ENCODE peak calls at places on chromosomes 4 and X, in eight cellular contexts. J is epithelial cell of esophagus; P is Jurkat, Clone E6-1; V is endothelial cell of umbilical vein; A is AG09309; Z is upper lobe of right lung; R is mammary epithelial cell; E is endodermal cell. I is an unnamed sample.

GRCh38 chr4:140237616-140238352 is 83.8 kb upstream of the MAML3 start:
- DNase-seq in J (peak), P (no peak), V (peak), A (peak), Z (peak), R (no peak), E (peak), I (peak)

GRCh38 chr4:95362906-95363578 is 185.7 kb downstream of the UNC5C start:
- DNase-seq in J (peak), P (peak), V (peak), A (no peak), Z (no peak), R (peak), E (peak), I (peak)

GRCh38 chr4:15410750-15411149 is 17.1 kb upstream of the C1QTNF7 start:
- DNase-seq in J (no peak), P (peak), V (peak), A (no peak), Z (no peak), R (no peak), E (no peak), I (peak)

GRCh38 chr4:170247585-170247984 is 157.8 kb upstream of the AADAT start:
- DNase-seq in J (no peak), P (no peak), V (no peak), A (no peak), Z (no peak), R (peak), E (no peak), I (no peak)

GRCh38 chr4:167595898-167596297 is 361.6 kb upstream of the SPOCK3 start:
- DNase-seq in J (peak), P (no peak), V (no peak), A (no peak), Z (no peak), R (no peak), E (no peak), I (no peak)

GRCh38 chr4:138241281-138242075 is 671 bp downstream of the SLC7A11 start:
- DNase-seq in J (peak), P (no peak), V (peak), A (no peak), Z (no peak), R (no peak), E (peak), I (no peak)

GRCh38 chr4:143296397-143297067 is 40.1 kb upstream of the GAB1 start:
- DNase-seq in J (peak), P (no peak), V (no peak), A (no peak), Z (no peak), R (no peak), E (no peak), I (no peak)

GRCh38 chr4:74061430-74061829 is 22.9 kb upstream of the CXCL3 start:
- DNase-seq in J (no peak), P (no peak), V (no peak), A (no peak), Z (no peak), R (no peak), E (no peak), I (no peak)

GRCh38 chr4:113384600-113384999 is 335.1 kb downstream of the ANK2 start:
- DNase-seq in J (peak), P (no peak), V (peak), A (no peak), Z (no peak), R (peak), E (no peak), I (no peak)

GRCh38 chr4:183492791-183493221 is 12.1 kb upstream of the ING2 start:
- DNase-seq in J (peak), P (no peak), V (peak), A (peak), Z (no peak), R (peak), E (no peak), I (no peak)

GRCh38 chr4:75698162-75698962 is 25.2 kb upstream of the G3BP2 start:
- DNase-seq in J (no peak), P (no peak), V (no peak), A (no peak), Z (no peak), R (no peak), E (no peak), I (no peak)

GRCh38 chrX:41036668-41037326 is 48.4 kb upstream of the USP9X start:
- DNase-seq in J (no peak), P (no peak), V (no peak), A (no peak), Z (no peak), R (no peak), E (no peak), I (no peak)

GRCh38 chr4:177266492-177266891 is 43.2 kb upstream of the NEIL3 start:
- DNase-seq in J (no peak), P (no peak), V (no peak), A (no peak), Z (no peak), R (no peak), E (no peak), I (no peak)

GRCh38 chr4:152257601-152258066 is 278.3 kb downstream of the FBXW7 start:
- DNase-seq in J (peak), P (no peak), V (peak), A (no peak), Z (no peak), R (no peak), E (peak), I (no peak)

GRCh38 chrX:50067435-50068292 is 133.1 kb downstream of the AKAP4 start:
- DNase-seq in J (peak), P (no peak), V (peak), A (no peak), Z (no peak), R (peak), E (peak), I (no peak)

GRCh38 chr4:170025523-170026252 is 507 bp downstream of the MFAP3L start:
- DNase-seq in J (peak), P (no peak), V (no peak), A (no peak), Z (no peak), R (no peak), E (peak), I (no peak)

GRCh38 chrX:2188316-2188715 is 312.5 kb downstream of the DHRSX start:
- DNase-seq in J (no peak), P (no peak), V (no peak), A (no peak), Z (no peak), R (no peak), E (peak), I (no peak)
- H3K4me3 ChIP-seq in J (no peak), P (no peak), V (no peak), A (no peak), Z (no peak), R (no peak), E (peak), I (no peak)

GRCh38 chrX:8404443-8404842 is 60.2 kb upstream of the VCX3B start:
- DNase-seq in J (peak), P (no peak), V (peak), A (no peak), Z (no peak), R (peak), E (peak), I (no peak)
- H3K4me3 ChIP-seq in J (no peak), P (no peak), V (no peak), A (no peak), Z (no peak), R (no peak), E (no peak), I (no peak)

GRCh38 chr4:38667005-38667771 is 3.2 kb downstream of the KLF3 start:
- DNase-seq in J (peak), P (peak), V (peak), A (peak), Z (no peak), R (peak), E (peak), I (peak)
- H3K4me3 ChIP-seq in J (peak), P (peak), V (no peak), A (peak), Z (peak), R (peak), E (peak), I (peak)

DNA sequence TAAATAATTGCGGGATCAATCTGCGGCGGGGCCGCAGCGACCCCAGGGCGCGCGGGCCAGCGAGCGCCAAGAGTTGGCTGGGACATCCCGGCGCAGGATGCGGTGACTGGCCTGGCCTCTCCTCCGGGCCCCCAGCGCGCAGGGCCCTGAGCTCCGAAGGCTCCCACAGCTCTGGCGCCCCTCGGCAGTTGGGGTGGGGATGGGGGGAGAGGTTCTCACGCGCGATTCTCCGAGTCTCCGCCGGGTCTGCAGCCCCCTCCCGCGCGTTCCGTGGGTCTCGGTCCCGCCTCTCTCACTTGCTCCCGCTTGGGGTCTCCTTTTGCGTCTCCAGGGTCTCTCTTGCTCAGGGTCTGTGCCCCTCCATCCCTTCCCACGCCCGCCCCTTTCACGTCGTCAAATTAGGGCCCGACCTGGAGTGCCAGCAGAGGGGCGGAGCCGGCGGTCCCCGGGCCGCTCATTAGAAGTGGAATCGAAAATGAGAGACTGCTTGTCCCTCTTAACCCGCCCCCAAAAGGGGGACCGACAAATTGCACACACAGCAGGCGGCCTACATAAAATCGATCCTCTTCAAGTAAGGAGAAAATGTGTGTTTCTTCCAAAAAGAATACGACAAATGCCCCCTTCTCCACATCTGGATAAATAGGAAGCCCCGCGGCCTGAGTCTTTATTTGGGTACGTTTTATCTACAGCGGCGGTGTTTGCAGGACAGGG is 859 bp upstream of the NKX1-1 start:
- DNase-seq in J (no peak), P (no peak), V (no peak), A (no peak), Z (peak), R (no peak), E (peak), I (no peak)
- H3K4me3 ChIP-seq in J (no peak), P (no peak), V (no peak), A (no peak), Z (no peak), R (no peak), E (no peak), I (no peak)

DNA sequence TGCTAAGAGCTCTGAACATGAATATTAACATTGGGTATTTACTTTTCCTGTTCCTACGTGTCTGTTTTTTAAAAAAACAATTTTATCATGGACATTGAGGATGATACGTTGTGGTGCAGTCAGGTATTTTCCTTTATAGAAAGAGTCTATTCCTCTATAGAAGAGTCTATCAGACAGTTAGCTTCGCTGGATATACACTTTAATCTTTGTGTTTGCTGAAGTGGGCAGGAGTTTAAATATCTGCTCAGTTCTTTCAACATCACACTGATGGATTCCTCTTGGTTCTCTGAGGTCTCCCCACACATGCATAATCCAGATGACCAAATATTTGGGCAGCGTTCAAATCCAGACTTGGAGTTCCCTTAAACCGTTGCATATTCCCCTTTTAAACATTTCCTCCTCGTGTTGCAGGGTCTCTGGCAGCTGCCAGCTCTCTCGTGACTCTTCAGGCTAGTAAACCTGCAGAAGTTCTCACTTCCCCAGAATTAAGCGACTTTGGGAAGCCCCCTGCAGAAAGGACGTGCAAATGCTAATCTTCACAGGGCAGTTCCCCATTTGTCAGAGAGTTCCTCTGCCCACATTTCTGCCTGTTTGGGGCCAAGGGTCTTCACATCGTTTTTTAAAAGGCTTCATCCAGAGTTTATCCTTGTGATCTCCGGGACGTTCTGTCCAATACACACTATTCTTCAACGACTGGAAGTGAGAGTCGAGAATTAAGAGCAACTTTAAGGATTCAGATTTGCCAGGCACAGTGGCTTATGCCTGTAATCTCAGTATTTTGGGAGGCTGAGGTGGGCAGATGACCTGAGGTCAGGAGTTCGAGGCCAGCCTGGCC is 20.5 kb upstream of the DHRSX start:
- DNase-seq in J (no peak), P (no peak), V (no peak), A (no peak), Z (no peak), R (no peak), E (no peak), I (no peak)
- H3K4me3 ChIP-seq in J (no peak), P (no peak), V (no peak), A (no peak), Z (no peak), R (no peak), E (no peak), I (no peak)

DNA sequence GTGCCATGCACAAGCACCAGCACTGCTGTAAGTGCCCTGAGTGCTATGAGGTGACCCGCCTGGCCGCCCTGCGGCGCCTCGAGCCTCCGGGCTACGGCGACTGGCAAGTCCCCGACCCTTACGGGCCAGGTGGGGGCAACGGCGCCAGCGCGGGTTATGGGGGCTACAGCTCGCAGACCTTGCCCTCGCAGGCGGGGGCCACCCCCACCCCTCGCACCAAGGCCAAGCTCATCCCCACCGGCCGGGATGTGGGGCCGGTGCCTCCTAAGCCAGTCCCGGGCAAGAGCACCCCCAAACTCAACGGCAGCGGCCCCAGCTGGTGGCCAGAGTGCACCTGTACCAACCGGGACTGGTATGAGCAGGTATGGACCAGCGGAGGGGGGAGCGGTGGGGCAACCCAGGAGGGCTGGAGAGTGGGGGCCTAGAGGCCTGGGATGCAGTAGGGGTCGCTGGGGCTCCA is 592 bp downstream of the DLG3 start:
- DNase-seq in J (no peak), P (no peak), V (no peak), A (no peak), Z (no peak), R (no peak), E (no peak), I (no peak)
- H3K4me3 ChIP-seq in J (no peak), P (no peak), V (no peak), A (no peak), Z (peak), R (peak), E (no peak), I (no peak)

I was measured in SK-N-MC.